ENCODE peak calls at places on chromosomes 13 and 19, in nine cellular contexts. G is left ventricle myocardium superior, P is keratinocyte, T is prostate gland, M is non-pigmented ciliary epithelial cell, Q is aorta, C is amniotic stem cell, U is GDM1, V is NCI-H1694. W is an unnamed sample.

GRCh38 chr19:2783781-2784145 is 690 bp upstream of the SGTA start:
- DNase-seq in G (no peak), P (no peak), T (no peak), M (no peak), Q (no peak), C (no peak), U (no peak), V (no peak), W (no peak)

GRCh38 chr19:36041831-36042230 is 9.2 kb upstream of the CLIP3 start:
- DNase-seq in G (no peak), P (no peak), T (no peak), M (peak), Q (no peak), C (no peak), U (no peak), V (no peak), W (no peak)

GRCh38 chr19:55702131-55702627 is 27.2 kb downstream of the EPN1 start:
- DNase-seq in G (no peak), P (no peak), T (no peak), M (no peak), Q (peak), C (no peak), U (no peak), V (no peak), W (no peak)

GRCh38 chr19:8240274-8241229 is 31.4 kb downstream of the CERS4 start:
- DNase-seq in G (peak), P (no peak), T (peak), M (peak), Q (peak), C (peak), U (peak), V (peak), W (peak)

GRCh38 chr13:52348983-52349780 is 56.8 kb downstream of the THSD1 start:
- DNase-seq in G (no peak), P (peak), T (no peak), M (no peak), Q (no peak), C (no peak), U (peak), V (no peak), W (no peak)

GRCh38 chr13:101401196-101401595 is 15.1 kb downstream of the NALCN start:
- DNase-seq in G (no peak), P (no peak), T (no peak), M (no peak), Q (no peak), C (no peak), U (no peak), V (no peak), W (no peak)

GRCh38 chr13:32045963-32046785 is 14.6 kb downstream of the FRY start:
- DNase-seq in G (no peak), P (no peak), T (no peak), M (peak), Q (no peak), C (no peak), U (peak), V (peak), W (peak)

GRCh38 chr13:25901460-25902376 is 150.1 kb downstream of the SHISA2 start:
- DNase-seq in G (no peak), P (peak), T (peak), M (peak), Q (no peak), C (no peak), U (no peak), V (no peak), W (no peak)

GRCh38 chr13:45564108-45564507 is 51.4 kb downstream of the ERICH6B start:
- DNase-seq in G (no peak), P (no peak), T (no peak), M (peak), Q (no peak), C (peak), U (no peak), V (no peak), W (no peak)

GRCh38 chr19:16470911-16471811 is 609 bp downstream of the EPS15L1 start:
- DNase-seq in G (peak), P (no peak), T (no peak), M (no peak), Q (peak), C (no peak), U (no peak), V (no peak), W (no peak)

GRCh38 chr19:17553256-17553655 is 2.2 kb upstream of the COLGALT1 start:
- DNase-seq in G (peak), P (no peak), T (peak), M (peak), Q (no peak), C (peak), U (peak), V (peak), W (peak)

GRCh38 chr19:10518444-10519361 is 1.5 kb upstream of the S1PR5 start:
- DNase-seq in G (no peak), P (no peak), T (no peak), M (no peak), Q (no peak), C (no peak), U (no peak), V (no peak), W (no peak)

GRCh38 chr19:51006406-51006805 is 5.0 kb upstream of the KLK8 start:
- DNase-seq in G (no peak), P (no peak), T (no peak), M (no peak), Q (peak), C (no peak), U (no peak), V (no peak), W (no peak)